ENCODE peak calls at places on chromosomes 12 and 14, in seven cellular contexts. A is neural progenitor cell; K is transverse colon; E is CD4-positive, alpha-beta T cell; M is Peyer's patch; B is mesothelial cell of epicardium; D is NB4. Z is an unnamed sample.

GRCh38 chr14:67428501-67429031 is 16.6 kb upstream of the PLEK2 start:
- DNase-seq in B (no peak), A (no peak), K (peak), E (no peak), D (no peak), M (no peak), Z (no peak)

GRCh38 chr12:127401536-127401935 is 865.4 kb upstream of the TMEM132C start:
- DNase-seq in K (no peak), M (no peak), E (no peak), A (no peak), B (no peak), D (no peak), Z (no peak)

GRCh38 chr14:100677925-100678765 is 48.5 kb upstream of the DLK1 start:
- DNase-seq in M (no peak), E (no peak), B (peak), D (peak), K (peak), A (peak), Z (no peak)

GRCh38 chr12:117031843-117032592 is 67.2 kb downstream of the TESC start:
- DNase-seq in E (no peak), D (no peak), A (no peak), K (no peak), M (peak), B (no peak), Z (peak)

GRCh38 chr12:15638231-15638630 is 151.0 kb downstream of the EPS8 start:
- DNase-seq in E (no peak), M (no peak), D (no peak), B (no peak), K (no peak), A (no peak), Z (no peak)

GRCh38 chr12:6347367-6348338 is 5.8 kb upstream of the TNFRSF1A start:
- DNase-seq in B (no peak), M (no peak), D (no peak), E (no peak), K (no peak), A (no peak), Z (no peak)

GRCh38 chr12:13289644-13290285 is 93.2 kb downstream of the EMP1 start:
- DNase-seq in A (no peak), B (no peak), D (no peak), K (no peak), E (no peak), M (no peak), Z (no peak)

GRCh38 chr12:57320639-57321038 is 69.7 kb upstream of the STAC3 start:
- DNase-seq in B (no peak), D (no peak), E (no peak), M (no peak), K (no peak), A (no peak), Z (no peak)

GRCh38 chr12:101933866-101934514 is 56.6 kb downstream of the DRAM1 start:
- DNase-seq in K (no peak), D (no peak), B (no peak), A (no peak), E (no peak), M (no peak), Z (no peak)

GRCh38 chr12:109871678-109872314 is 8.5 kb downstream of the GLTP start:
- DNase-seq in B (no peak), D (no peak), K (peak), E (no peak), A (no peak), M (no peak), Z (no peak)

GRCh38 chr12:50240792-50241114 is 42.6 kb downstream of the LIMA1 start:
- DNase-seq in M (no peak), D (no peak), A (no peak), B (no peak), K (no peak), E (no peak), Z (no peak)

GRCh38 chr12:119780786-119781434 is 96.2 kb downstream of the CIT start:
- DNase-seq in A (peak), E (no peak), M (no peak), K (peak), D (no peak), B (no peak), Z (no peak)

GRCh38 chr12:69007166-69007857 is 74.3 kb upstream of the CPM start:
- DNase-seq in E (no peak), M (no peak), A (peak), D (peak), K (peak), B (no peak), Z (no peak)

GRCh38 chr14:22836301-22837058 is at the start of gene MMP14:
- DNase-seq in D (peak), M (peak), A (peak), E (no peak), B (no peak), K (peak), Z (no peak)

GRCh38 chr12:6952121-6952859 is 1.1 kb downstream of the PTPN6 start:
- DNase-seq in K (no peak), A (no peak), M (no peak), D (no peak), B (no peak), E (no peak), Z (peak)

GRCh38 chr14:90517431-90517841 is 120.6 kb downstream of the CALM1 start:
- DNase-seq in B (no peak), E (no peak), D (no peak), M (no peak), A (peak), K (peak), Z (no peak)

GRCh38 chr12:75666980-75667359 is 155.6 kb upstream of the KRR1 start:
- DNase-seq in A (no peak), E (no peak), M (no peak), B (no peak), K (no peak), D (no peak), Z (no peak)

GRCh38 chr12:8127138-8127537 is 3.7 kb downstream of the CLEC4A start:
- DNase-seq in M (no peak), E (no peak), B (no peak), K (no peak), A (no peak), D (peak), Z (no peak)

GRCh38 chr12:108592033-108592909 is 5.6 kb downstream of the TMEM119 start:
- DNase-seq in D (no peak), E (no peak), K (no peak), B (no peak), A (no peak), M (no peak), Z (peak)

GRCh38 chr12:12724421-12725085 is 7.4 kb downstream of the CDKN1B start:
- DNase-seq in M (no peak), A (peak), K (no peak), E (no peak), D (no peak), B (no peak), Z (no peak)

GRCh38 chr14:65354715-65355114 is 57.8 kb upstream of the FUT8 start:
- DNase-seq in K (no peak), B (no peak), M (no peak), E (no peak), D (no peak), A (no peak), Z (no peak)

GRCh38 chr12:99059824-99060526 is 414.9 kb downstream of the APAF1 start:
- DNase-seq in M (no peak), D (no peak), A (peak), B (peak), K (no peak), E (no peak), Z (no peak)

GRCh38 chr12:47709277-47710048 is 3.6 kb upstream of the RPAP3 start:
- DNase-seq in E (no peak), A (no peak), M (peak), K (no peak), B (no peak), D (peak), Z (no peak)

GRCh38 chr12:94172973-94173372 is 24.6 kb downstream of the PLXNC1 start:
- DNase-seq in E (no peak), D (peak), A (no peak), K (peak), M (no peak), B (no peak), Z (no peak)

GRCh38 chr12:2111816-2112215 is 59.0 kb downstream of the CACNA1C start:
- DNase-seq in M (no peak), E (no peak), A (no peak), K (no peak), D (no peak), B (no peak), Z (no peak)

GRCh38 chr12:7601407-7601806 is 64.3 kb downstream of the APOBEC1 start:
- DNase-seq in K (no peak), M (no peak), D (no peak), B (no peak), A (no peak), E (no peak), Z (no peak)

GRCh38 chr14:94267352-94267751 is 25.7 kb downstream of the SERPINA10 start:
- DNase-seq in M (no peak), K (no peak), D (peak), B (no peak), A (no peak), E (no peak), Z (no peak)

GRCh38 chr12:94386422-94386821 is 73.2 kb downstream of the CEP83 start:
- DNase-seq in A (no peak), K (no peak), B (no peak), D (no peak), E (no peak), M (no peak), Z (no peak)

GRCh38 chr14:81162941-81163340 is 57.8 kb downstream of the GTF2A1 start:
- DNase-seq in D (peak), K (no peak), M (no peak), B (no peak), E (no peak), A (no peak), Z (no peak)

GRCh38 chr12:98478606-98479005 is 36.8 kb upstream of the TMPO start:
- DNase-seq in E (no peak), A (no peak), B (no peak), D (no peak), K (no peak), M (no peak), Z (no peak)

GRCh38 chr12:3523058-3523457 is 32.1 kb downstream of the PRMT8 start:
- DNase-seq in B (no peak), M (no peak), E (no peak), A (no peak), D (peak), K (no peak), Z (no peak)
- TF ChIP-seq CTCF in B (no peak), M (no peak), E (no peak), A (no peak), D (no peak), K (no peak), Z (peak)

GRCh38 chr14:59582845-59583509 is 6.4 kb upstream of the CCDC175 start:
- DNase-seq in D (peak), B (no peak), E (no peak), K (no peak), M (no peak), A (no peak), Z (no peak)
- TF ChIP-seq CTCF in D (peak), B (no peak), E (no peak), K (no peak), M (no peak), A (peak), Z (no peak)

GRCh38 chr12:52010692-52011601 is 4.2 kb downstream of the TAMALIN start:
- DNase-seq in K (no peak), B (no peak), D (no peak), E (no peak), M (no peak), A (no peak), Z (no peak)
- TF ChIP-seq CTCF in K (no peak), B (no peak), D (no peak), E (no peak), M (no peak), A (no peak), Z (no peak)

GRCh38 chr12:123891516-123892179 is 81.0 kb downstream of the CCDC92 start:
- DNase-seq in D (peak), E (no peak), A (peak), B (no peak), K (no peak), M (no peak), Z (peak)
- TF ChIP-seq CTCF in D (peak), E (no peak), A (no peak), B (no peak), K (no peak), M (no peak), Z (no peak)

GRCh38 chr14:56874375-56874774 is 64.1 kb upstream of the OTX2 start:
- DNase-seq in E (no peak), B (no peak), K (peak), M (no peak), D (peak), A (peak), Z (no peak)
- TF ChIP-seq CTCF in E (no peak), B (no peak), K (no peak), M (peak), D (peak), A (peak), Z (no peak)